ENCODE peak calls at places on chromosomes 2 and 18, in six cellular contexts. G is endothelial cell of umbilical vein, S is neural progenitor cell, O is thoracic aorta, U is adrenal gland, X is tibial nerve. C is an unnamed sample.

GRCh38 chr2:163734911-163735691 is 707 bp downstream of the FIGN start:
- DNase-seq in G (peak), S (peak), O (no peak), U (no peak), X (no peak), C (no peak)

GRCh38 chr18:4264347-4264791 is 190.7 kb downstream of the DLGAP1 start:
- DNase-seq in G (no peak), S (no peak), O (no peak), U (peak), X (no peak), C (no peak)

GRCh38 chr18:47749195-47749973 is 181.1 kb downstream of the SMAD2 start:
- DNase-seq in G (peak), S (peak), O (peak), U (peak), X (peak), C (peak)

GRCh38 chr18:13649397-13650252 is 76.7 kb downstream of the FAM210A start:
- DNase-seq in G (no peak), S (no peak), O (no peak), U (no peak), X (no peak), C (no peak)

GRCh38 chr2:133086176-133086575 is 416.2 kb upstream of the LYPD1 start:
- DNase-seq in G (no peak), S (no peak), O (no peak), U (no peak), X (no peak), C (no peak)

GRCh38 chr2:238504181-238504711 is 77.5 kb downstream of the ASB1 start:
- DNase-seq in G (no peak), S (no peak), O (no peak), U (no peak), X (no peak), C (no peak)

GRCh38 chr2:231677632-231678104 is 30.7 kb upstream of the PTMA start:
- DNase-seq in G (peak), S (peak), O (peak), U (peak), X (peak), C (peak)

GRCh38 chr2:153770359-153770991 is 101.2 kb upstream of the GALNT13 start:
- DNase-seq in G (no peak), S (peak), O (no peak), U (no peak), X (no peak), C (no peak)

GRCh38 chr2:119423041-119423440 is 8.6 kb upstream of the TMEM37 start:
- DNase-seq in G (no peak), S (no peak), O (no peak), U (no peak), X (no peak), C (no peak)

GRCh38 chr2:150594299-150594698 is 106.8 kb upstream of the RND3 start:
- DNase-seq in G (no peak), S (no peak), O (no peak), U (no peak), X (no peak), C (no peak)

GRCh38 chr2:23492941-23493340 is 108.0 kb downstream of the KLHL29 start:
- DNase-seq in G (no peak), S (no peak), O (no peak), U (peak), X (no peak), C (peak)

GRCh38 chr2:191835539-191836350 is 11.1 kb downstream of the CAVIN2 start:
- DNase-seq in G (peak), S (no peak), O (no peak), U (no peak), X (no peak), C (no peak)

GRCh38 chr2:191838526-191838925 is 8.4 kb downstream of the CAVIN2 start:
- DNase-seq in G (peak), S (no peak), O (no peak), U (no peak), X (no peak), C (no peak)

GRCh38 chr2:191836471-191836852 is 10.4 kb downstream of the CAVIN2 start:
- DNase-seq in G (no peak), S (no peak), O (no peak), U (no peak), X (no peak), C (peak)

GRCh38 chr2:191835100-191835499 is 11.8 kb downstream of the CAVIN2 start:
- DNase-seq in G (no peak), S (no peak), O (no peak), U (no peak), X (no peak), C (no peak)

GRCh38 chr2:191836853-191837769 is 9.8 kb downstream of the CAVIN2 start:
- DNase-seq in G (peak), S (no peak), O (no peak), U (no peak), X (no peak), C (peak)
- H3K4me3 ChIP-seq in G (no peak), S (no peak), O (no peak), U (no peak), X (no peak), C (peak)

GRCh38 chr18:35457140-35457704 is 40.5 kb downstream of the INO80C start:
- DNase-seq in G (peak), S (no peak), O (no peak), U (no peak), X (no peak), C (no peak)

GRCh38 chr18:35459997-35460396 is 37.8 kb downstream of the INO80C start:
- DNase-seq in G (no peak), S (no peak), O (no peak), U (no peak), X (no peak), C (no peak)

GRCh38 chr18:35458677-35459441 is 38.9 kb downstream of the INO80C start:
- DNase-seq in G (peak), S (no peak), O (no peak), U (peak), X (no peak), C (peak)

GRCh38 chr18:35456181-35456850 is 41.4 kb downstream of the INO80C start:
- DNase-seq in G (peak), S (no peak), O (no peak), U (peak), X (no peak), C (no peak)

DNA sequence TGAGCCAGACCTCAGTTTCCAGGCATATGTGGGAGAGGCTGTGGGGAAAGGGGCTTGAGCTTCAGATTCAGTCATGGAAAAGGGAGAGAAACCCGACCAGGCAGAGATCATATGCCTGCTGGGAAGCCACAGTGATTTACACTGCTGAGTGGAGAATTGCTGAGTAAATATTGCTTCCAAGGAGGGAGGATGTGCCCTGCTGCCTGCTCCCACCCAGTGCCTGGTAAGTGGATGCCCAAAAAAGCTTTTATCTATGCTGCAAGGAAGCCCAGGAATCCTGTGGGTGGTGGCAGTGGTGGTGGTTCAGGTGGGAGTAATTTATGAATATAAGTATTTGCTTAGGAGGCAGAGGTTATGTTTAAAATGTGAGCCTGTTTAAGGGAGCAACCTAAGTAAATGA is 39.5 kb downstream of the INO80C start:
- DNase-seq in G (no peak), S (no peak), O (no peak), U (no peak), X (no peak), C (no peak)
- H3K27ac ChIP-seq in G (peak), S (no peak), O (no peak), U (no peak), X (no peak), C (peak)

DNA sequence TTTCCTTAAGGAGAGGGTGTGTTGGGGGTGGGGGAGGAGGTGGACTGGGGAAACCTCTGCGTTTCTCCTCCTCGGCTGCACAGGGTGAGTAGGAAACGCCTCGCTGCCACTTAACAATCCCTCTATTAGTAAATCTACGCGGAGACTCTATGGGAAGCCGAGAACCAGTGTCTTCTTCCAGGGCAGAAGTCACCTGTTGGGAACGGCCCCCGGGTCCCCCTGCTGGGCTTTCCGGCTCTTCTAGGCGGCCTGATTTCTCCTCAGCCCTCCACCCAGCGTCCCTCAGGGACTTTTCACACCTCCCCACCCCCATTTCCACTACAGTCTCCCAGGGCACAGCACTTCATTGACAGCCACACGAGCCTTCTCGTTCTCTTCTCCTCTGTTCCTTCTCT is 2.1 kb upstream of the SP9 start:
- DNase-seq in G (no peak), S (peak), O (no peak), U (no peak), X (no peak), C (no peak)
- H3K4me3 ChIP-seq in G (no peak), S (peak), O (no peak), U (no peak), X (no peak), C (no peak)

GRCh38 chr2:42498482-42498881 is 4.7 kb upstream of the KCNG3 start:
- DNase-seq in G (no peak), S (no peak), O (no peak), U (no peak), X (no peak), C (no peak)
- H3K27ac ChIP-seq in G (no peak), S (no peak), O (no peak), U (no peak), X (no peak), C (no peak)

GRCh38 chr2:5981241-5982055 is 289.3 kb downstream of the SOX11 start:
- DNase-seq in G (no peak), S (peak), O (no peak), U (no peak), X (no peak), C (no peak)
- H3K4me3 ChIP-seq in G (no peak), S (peak), O (no peak), U (no peak), X (no peak), C (peak)

C was measured in right cardiac atrium.